ENCODE peak calls at places on chromosomes 11 and 22, in nine cellular contexts. A is stimulated activated naive CD4-positive, alpha-beta T cell treated with Interleukin-2 at 50 U/mL for 16 hours; G is GM12865; K is NCI-H345; T is endothelial cell; Z is kidney; I is AML-193; M is right cardiac atrium; L is Peyer's patch. N is an unnamed sample.

GRCh38 chr11:575996-576756 is at the start of gene PHRF1:
- DNase-seq in A (peak), G (peak), K (peak), T (peak), Z (peak), I (peak), M (peak), L (peak), N (peak)

GRCh38 chr11:69086152-69086551 is 37.4 kb downstream of the TPCN2 start:
- DNase-seq in A (no peak), G (no peak), K (no peak), T (no peak), Z (no peak), I (no peak), M (peak), L (no peak), N (no peak)

GRCh38 chr11:118434553-118435232 is 1.6 kb upstream of the KMT2A start:
- DNase-seq in A (peak), G (peak), K (peak), T (peak), Z (peak), I (peak), M (peak), L (peak), N (peak)

GRCh38 chr11:83847635-83848034 is 561.5 kb upstream of the CCDC90B start:
- DNase-seq in A (no peak), G (no peak), K (no peak), T (no peak), Z (no peak), I (no peak), M (no peak), L (no peak), N (no peak)

GRCh38 chr22:35900483-35901168 is 128.0 kb downstream of the RBFOX2 start:
- DNase-seq in A (peak), G (no peak), K (no peak), T (no peak), Z (no peak), I (no peak), M (no peak), L (no peak), N (no peak)

GRCh38 chr11:27383645-27384044 is 20.6 kb upstream of the CCDC34 start:
- DNase-seq in A (no peak), G (no peak), K (no peak), T (no peak), Z (no peak), I (no peak), M (no peak), L (no peak), N (no peak)

GRCh38 chr11:19419021-19419750 is 178.4 kb upstream of the E2F8 start:
- DNase-seq in A (no peak), G (no peak), K (no peak), T (no peak), Z (no peak), I (no peak), M (no peak), L (no peak), N (no peak)

GRCh38 chr22:36343070-36343719 is 44.6 kb downstream of the MYH9 start:
- DNase-seq in A (no peak), G (no peak), K (no peak), T (no peak), Z (no peak), I (no peak), M (no peak), L (no peak), N (no peak)

GRCh38 chr11:1783725-1784529 is 20.2 kb upstream of the CTSD start:
- DNase-seq in A (no peak), G (no peak), K (no peak), T (no peak), Z (no peak), I (no peak), M (no peak), L (peak), N (no peak)

GRCh38 chr11:101470881-101471535 is 112.8 kb downstream of the TRPC6 start:
- DNase-seq in A (no peak), G (no peak), K (no peak), T (no peak), Z (no peak), I (no peak), M (no peak), L (no peak), N (no peak)

GRCh38 chr11:63019506-63019905 is 3.9 kb upstream of the SLC22A8 start:
- DNase-seq in A (no peak), G (no peak), K (no peak), T (no peak), Z (no peak), I (no peak), M (no peak), L (no peak), N (no peak)

GRCh38 chr11:58165504-58166106 is 23.3 kb upstream of the OR9Q2 start:
- DNase-seq in A (no peak), G (no peak), K (no peak), T (no peak), Z (no peak), I (no peak), M (no peak), L (peak), N (no peak)

GRCh38 chr11:1481861-1482441 is 4.6 kb downstream of the MOB2 start:
- DNase-seq in A (no peak), G (no peak), K (peak), T (no peak), Z (peak), I (no peak), M (peak), L (no peak), N (no peak)

GRCh38 chr11:1196516-1197391 is 26.1 kb upstream of the MUC5B start:
- DNase-seq in A (no peak), G (no peak), K (no peak), T (no peak), Z (peak), I (no peak), M (no peak), L (peak), N (no peak)

GRCh38 chr11:123174196-123175183 is 20.6 kb downstream of the CLMP start:
- DNase-seq in A (no peak), G (no peak), K (no peak), T (no peak), Z (peak), I (no peak), M (peak), L (peak), N (no peak)

GRCh38 chr11:16587670-16588069 is 150.8 kb upstream of the C11orf58 start:
- DNase-seq in A (no peak), G (no peak), K (no peak), T (no peak), Z (no peak), I (no peak), M (peak), L (no peak), N (no peak)

GRCh38 chr11:63608353-63609345 is 5.6 kb downstream of the PLAAT3 start:
- DNase-seq in A (no peak), G (peak), K (no peak), T (no peak), Z (no peak), I (no peak), M (no peak), L (no peak), N (no peak)

GRCh38 chr11:91459840-91460239 is 764.8 kb upstream of the FAT3 start:
- DNase-seq in A (no peak), G (no peak), K (no peak), T (no peak), Z (no peak), I (no peak), M (no peak), L (no peak), N (no peak)

GRCh38 chr11:95154514-95154913 is 64.9 kb downstream of the ENDOD1 start:
- DNase-seq in A (peak), G (peak), K (peak), T (peak), Z (no peak), I (peak), M (peak), L (peak), N (peak)

GRCh38 chr11:123300874-123301695 is 106.0 kb upstream of the CLMP start:
- DNase-seq in A (no peak), G (peak), K (no peak), T (no peak), Z (no peak), I (peak), M (no peak), L (no peak), N (no peak)

GRCh38 chr11:27471067-27471587 is 1.5 kb downstream of the LGR4 start:
- DNase-seq in A (no peak), G (no peak), K (no peak), T (peak), Z (no peak), I (no peak), M (no peak), L (no peak), N (no peak)

GRCh38 chr11:111454561-111455192 is 57.5 kb downstream of the BTG4 start:
- DNase-seq in A (peak), G (peak), K (peak), T (peak), Z (no peak), I (peak), M (peak), L (no peak), N (no peak)

GRCh38 chr22:30087611-30088010 is 7.3 kb downstream of the HORMAD2 start:
- DNase-seq in A (no peak), G (no peak), K (no peak), T (no peak), Z (no peak), I (no peak), M (no peak), L (no peak), N (no peak)

N was measured in central memory CD8-positive, alpha-beta T cell.